ENCODE peak calls at places on chromosomes 1 and 21, in four cellular contexts. V, N, L and X are unnamed samples.
A peak's percentile ranks its signal among the peaks of the same experiment; 100 is the strongest.

GRCh38 chr1:90220941-90221693 is 226.2 kb downstream of the ZNF326 start:
- DNase-seq in N (no peak), V (no peak), L (no peak), X (no peak)

GRCh38 chr21:26470361-26471115 is 102.5 kb downstream of the CYYR1 start:
- DNase-seq in L (no peak), V (no peak), N (no peak), X (no peak)

GRCh38 chr1:80384037-80384830 is 1377.7 kb upstream of the ADGRL4 start:
- DNase-seq in N (no peak), V (no peak), L (no peak), X (no peak)

GRCh38 chr1:8889925-8890785 is 11.7 kb upstream of the ENO1 start:
- DNase-seq in N (peak; percentile 74), V (peak; percentile 71), L (peak; percentile 81), X (peak; percentile 89)

GRCh38 chr1:54138994-54139393 is 13.8 kb downstream of the CDCP2 start:
- DNase-seq in L (no peak), V (no peak), N (no peak), X (no peak)

GRCh38 chr1:26340047-26340481 is 13.9 kb downstream of the CRYBG2 start:
- DNase-seq in V (no peak), N (no peak), L (no peak), X (no peak)

GRCh38 chr21:25079053-25079452 is 528.2 kb downstream of the MRPL39 start:
- DNase-seq in L (no peak), N (no peak), V (no peak), X (no peak)

GRCh38 chr1:59393211-59394180 is 96.6 kb downstream of the FGGY start:
- DNase-seq in V (peak; percentile 52), N (peak; percentile 47), L (no peak), X (no peak)

GRCh38 chr1:203597386-203598040 is 29.1 kb upstream of the ATP2B4 start:
- DNase-seq in L (no peak), V (no peak), N (no peak), X (no peak)

GRCh38 chr1:102842606-102843005 is 265.7 kb downstream of the COL11A1 start:
- DNase-seq in V (no peak), N (no peak), L (no peak), X (no peak)

GRCh38 chr1:235434001-235434400 is 66.8 kb downstream of the TBCE start:
- DNase-seq in N (no peak), L (no peak), V (no peak), X (no peak)

GRCh38 chr1:89068291-89068690 is 3.3 kb upstream of the GBP1 start:
- DNase-seq in V (no peak), N (no peak), L (no peak), X (no peak)

GRCh38 chr1:89070509-89070908 is 5.5 kb upstream of the GBP1 start:
- DNase-seq in N (no peak), L (no peak), V (no peak), X (no peak)

GRCh38 chr1:89060091-89060490 is 4.9 kb downstream of the GBP1 start:
- DNase-seq in N (no peak), L (no peak), V (no peak), X (no peak)

GRCh38 chr1:89069955-89070354 is 4.9 kb upstream of the GBP1 start:
- DNase-seq in N (no peak), L (no peak), V (no peak), X (no peak)

DNA sequence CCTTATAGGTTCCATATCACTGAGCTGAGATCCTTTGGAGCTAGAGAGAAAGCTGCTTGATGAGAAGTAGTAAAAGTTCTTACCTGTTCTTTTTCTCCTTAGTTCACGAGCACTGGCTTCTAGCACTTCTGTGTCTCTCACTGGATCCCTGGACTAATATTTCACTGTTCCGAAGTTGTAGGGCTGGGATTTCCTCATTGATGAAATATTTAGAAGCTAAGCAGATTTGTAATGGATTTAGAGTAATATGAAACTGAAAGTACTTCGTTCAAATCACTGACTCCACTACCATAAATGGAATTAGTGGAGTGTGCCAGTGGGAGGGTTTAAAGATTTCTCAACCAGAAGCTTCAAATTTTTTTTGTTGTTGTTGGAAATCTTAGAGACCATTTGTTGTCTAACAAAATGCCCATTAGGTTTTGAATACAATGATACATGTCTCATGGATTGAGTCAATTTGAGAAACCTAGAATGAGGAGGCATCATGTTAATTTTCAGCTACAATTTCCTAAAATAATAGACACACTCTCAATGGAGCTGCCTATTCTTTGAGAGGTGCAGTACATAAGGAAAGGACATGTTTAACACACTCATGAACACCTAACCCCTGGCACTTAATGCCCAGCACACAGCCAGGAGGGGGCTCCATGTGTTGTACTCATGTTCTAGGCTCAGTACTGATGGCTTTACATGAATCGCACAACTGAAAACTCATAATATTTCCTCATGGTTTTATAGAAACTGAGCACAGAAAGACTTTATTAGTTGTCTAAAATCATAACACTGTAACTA is at the start of gene GBP1:
- DNase-seq in L (no peak), V (no peak), N (no peak), X (no peak)
- TF ChIP-seq POLR2A in L (no peak), V (no peak), N (peak; percentile 50), X (no peak)

GRCh38 chr1:99768525-99769382 is 2.3 kb upstream of the FRRS1 start:
- DNase-seq in L (no peak), V (no peak), N (no peak), X (no peak)
- TF ChIP-seq POLR2A in L (no peak), V (no peak), N (no peak), X (no peak)

DNA sequence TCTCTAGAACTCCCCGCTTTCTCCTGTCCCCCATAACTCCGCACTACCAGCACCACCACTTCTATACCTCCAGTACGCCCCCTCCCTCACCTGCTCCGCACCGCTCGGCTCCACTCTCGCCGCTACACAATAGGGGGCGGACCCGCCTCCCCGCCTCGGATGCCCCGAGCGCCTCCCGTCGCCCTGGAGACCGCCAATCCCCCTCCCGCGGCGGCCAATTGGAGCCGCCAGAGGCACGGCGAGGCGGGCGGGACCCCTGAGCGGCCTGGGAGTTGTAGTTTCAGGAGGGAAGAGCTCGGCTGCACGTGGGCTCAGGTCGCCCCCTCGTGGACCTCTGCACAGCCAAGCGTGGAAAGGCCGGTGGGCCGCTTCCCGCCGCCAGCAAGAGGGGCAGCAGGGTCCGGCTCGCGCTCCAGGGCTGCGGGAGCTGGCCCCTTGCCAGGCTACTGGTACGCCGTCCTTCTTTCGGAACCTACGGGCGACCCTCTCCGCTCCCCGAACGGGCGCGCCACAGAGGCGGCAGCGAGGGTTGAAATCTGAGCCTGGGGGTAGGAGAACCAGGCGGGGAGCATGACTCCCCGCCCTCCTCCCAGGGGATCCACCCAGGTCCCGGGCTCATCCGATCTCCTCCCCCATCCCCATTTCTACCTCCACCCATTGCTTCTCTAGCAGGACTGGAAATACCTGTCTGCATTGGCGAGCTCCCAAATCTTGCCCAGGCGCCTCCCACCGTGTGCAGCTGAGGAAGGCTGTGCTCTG is at the start of gene IGSF9:
- DNase-seq in V (peak; percentile 88), L (peak; percentile 78), N (peak; percentile 92), X (peak; percentile 86)
- TF ChIP-seq POLR2A in V (no peak), L (peak; percentile 41), N (no peak), X (no peak)

DNA sequence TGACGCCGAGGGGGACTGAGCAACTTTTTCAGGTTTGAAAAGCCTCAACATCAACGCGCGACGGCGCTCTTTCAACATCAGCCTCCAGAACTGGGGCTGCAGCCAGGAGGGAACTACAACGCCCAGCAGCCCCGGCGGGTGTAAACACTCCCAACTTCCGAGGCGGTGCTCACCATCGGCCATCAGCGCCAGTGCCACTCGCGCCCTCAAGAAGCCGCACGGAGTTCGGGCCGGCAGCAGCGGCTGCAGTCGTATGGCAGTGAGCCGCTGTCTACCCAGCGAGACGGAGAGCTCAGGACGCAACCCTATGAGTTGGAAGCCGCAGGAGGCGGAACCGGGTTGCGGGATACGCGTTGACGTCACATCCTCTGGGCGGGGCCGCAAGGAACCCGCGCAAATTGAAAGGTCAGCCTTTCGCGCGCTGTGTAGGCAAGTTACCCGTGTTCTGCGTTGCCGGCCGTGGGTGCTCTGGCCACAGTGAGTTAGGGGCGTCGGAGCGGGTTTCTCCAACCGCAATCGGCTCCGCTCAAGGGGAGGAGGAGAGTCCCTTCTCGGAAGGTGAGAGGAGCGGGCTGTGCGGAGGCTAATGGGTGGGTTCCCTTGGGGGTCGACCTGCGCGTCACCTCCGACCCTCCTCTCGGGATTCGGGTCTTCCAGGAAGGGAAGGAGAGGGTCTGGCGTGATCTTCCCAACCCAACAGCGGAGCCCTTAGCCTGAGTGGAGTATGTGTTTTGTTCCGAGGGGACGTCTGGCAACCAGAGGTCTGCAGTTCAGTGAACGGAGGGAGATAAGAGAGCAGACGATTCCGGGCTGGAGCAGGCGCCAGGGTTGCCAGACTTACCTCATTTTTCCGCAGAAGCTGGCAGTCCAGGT is at the start of gene EXO1:
- DNase-seq in N (peak; percentile 88), V (peak; percentile 95), L (peak; percentile 82), X (peak; percentile 92)
- TF ChIP-seq POLR2A in N (peak; percentile 17), V (no peak), L (peak; percentile 75), X (no peak)

GRCh38 chr1:76640092-76640491 is 227.2 kb upstream of the ST6GALNAC5 start:
- DNase-seq in L (peak; percentile 29), N (no peak), V (no peak), X (no peak)

GRCh38 chr1:76635784-76636183 is 231.5 kb upstream of the ST6GALNAC5 start:
- DNase-seq in V (no peak), L (no peak), N (no peak), X (no peak)

GRCh38 chr1:76640723-76641122 is 226.6 kb upstream of the ST6GALNAC5 start:
- DNase-seq in V (no peak), N (no peak), L (no peak), X (no peak)

DNA sequence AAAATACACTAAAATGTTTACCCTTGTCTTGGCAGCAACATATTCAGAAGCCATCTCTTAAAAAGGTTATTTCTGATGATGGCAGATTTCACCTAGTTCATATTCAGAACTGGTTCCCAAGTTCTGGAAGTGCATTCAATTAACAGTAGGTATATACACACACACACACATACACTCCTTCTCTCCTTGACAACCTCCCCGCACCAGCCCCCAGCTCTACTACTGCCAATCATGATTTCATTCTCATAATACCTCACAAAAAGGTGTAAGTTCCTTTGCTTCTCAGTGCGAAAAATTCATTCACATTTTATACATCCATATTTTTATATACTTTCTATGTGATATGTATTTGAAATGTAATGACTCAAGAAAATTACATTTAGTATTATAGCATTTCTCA is 228.1 kb upstream of the ST6GALNAC5 start:
- DNase-seq in N (no peak), L (no peak), V (no peak), X (no peak)
- TF ChIP-seq POLR2A in N (no peak), L (no peak), V (no peak), X (no peak)

GRCh38 chr21:14883351-14883750 is 181.4 kb downstream of the NRIP1 start:
- DNase-seq in V (no peak), L (no peak), N (no peak), X (no peak)

GRCh38 chr21:14888202-14888601 is 176.6 kb downstream of the NRIP1 start:
- DNase-seq in N (no peak), L (no peak), V (no peak), X (no peak)

GRCh38 chr21:14881863-14882262 is 182.9 kb downstream of the NRIP1 start:
- DNase-seq in N (no peak), L (no peak), V (no peak), X (no peak)

GRCh38 chr21:14889080-14889805 is 175.6 kb downstream of the NRIP1 start:
- DNase-seq in V (peak; percentile 65), N (peak; percentile 47), L (no peak), X (no peak)

DNA sequence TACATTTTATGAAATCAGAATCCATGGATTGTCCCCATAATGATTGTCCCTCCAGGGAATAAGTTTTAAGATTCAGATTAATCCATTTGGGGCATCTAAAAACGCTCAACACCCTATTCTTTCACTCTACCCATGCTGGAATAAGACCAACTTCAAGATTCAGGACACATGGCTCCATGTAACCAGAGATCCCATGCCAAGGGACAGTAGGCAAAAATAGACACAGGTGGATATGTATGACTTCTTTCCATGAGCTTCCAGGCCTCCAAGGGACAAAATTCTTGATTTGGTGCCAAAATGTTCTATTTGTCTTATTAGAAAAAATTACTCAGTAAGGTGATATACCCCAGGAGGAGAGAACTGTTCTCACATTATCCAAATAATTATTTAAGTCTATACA is 178.8 kb downstream of the NRIP1 start:
- DNase-seq in V (no peak), N (no peak), L (no peak), X (no peak)
- TF ChIP-seq POLR2A in V (no peak), N (no peak), L (no peak), X (no peak)